ENCODE peak calls at places on chromosomes 7 and 10, in six cellular contexts. V is activated T-cell treated with anti-CD3 and anti-CD28 coated beads for 48 hours, C is NCI-H446, Y is astrocyte of the cerebellum, X is cerebellum, L is neuronal stem cell. U is an unnamed sample.

GRCh38 chr10:34341473-34341872 is 473.6 kb downstream of the PARD3 start:
- DNase-seq in Y (no peak), V (no peak), L (no peak), C (no peak), X (no peak), U (no peak)

GRCh38 chr10:103519798-103520197 is 26.3 kb downstream of the NEURL1 start:
- DNase-seq in L (no peak), Y (no peak), C (no peak), V (no peak), X (no peak), U (no peak)

GRCh38 chr10:58641095-58641531 is 128.4 kb downstream of the BICC1 start:
- DNase-seq in C (peak; percentile 13), L (no peak), X (no peak), V (no peak), Y (peak; percentile 96), U (peak; percentile 91)

GRCh38 chr10:114925675-114926204 is 12.3 kb upstream of the TRUB1 start:
- DNase-seq in X (no peak), V (peak; percentile 27), Y (peak; percentile 32), L (no peak), C (no peak), U (peak; percentile 70)

GRCh38 chr10:75137533-75138438 is 26.3 kb downstream of the SAMD8 start:
- DNase-seq in L (no peak), V (peak; percentile 15), C (no peak), Y (peak; percentile 27), X (no peak), U (no peak)

GRCh38 chr7:2955177-2955768 is 88.4 kb downstream of the CARD11 start:
- DNase-seq in Y (no peak), X (no peak), C (no peak), V (no peak), L (no peak), U (no peak)

GRCh38 chr10:30215631-30216030 is 133.4 kb downstream of the MTPAP start:
- DNase-seq in X (no peak), L (no peak), V (no peak), Y (no peak), C (no peak), U (no peak)

GRCh38 chr7:27191716-27192545 is 6.9 kb upstream of the HOXA11 start:
- DNase-seq in X (no peak), Y (no peak), L (no peak), V (no peak), C (no peak), U (peak; percentile 47)

GRCh38 chr7:147885906-147886305 is 704.7 kb upstream of the C7orf33 start:
- DNase-seq in X (no peak), Y (no peak), V (no peak), L (no peak), C (no peak), U (no peak)

GRCh38 chr7:139915301-139915863 is 86.3 kb downstream of the TBXAS1 start:
- DNase-seq in Y (no peak), V (no peak), X (no peak), L (no peak), C (no peak), U (no peak)

GRCh38 chr7:142838461-142839213 is 16.2 kb upstream of the EPHB6 start:
- DNase-seq in Y (no peak), C (no peak), V (no peak), L (no peak), X (no peak), U (no peak)

GRCh38 chr7:77887567-77887966 is 89.0 kb downstream of the PHTF2 start:
- DNase-seq in L (no peak), V (no peak), Y (peak; percentile 9), X (no peak), C (no peak), U (no peak)

GRCh38 chr10:71761541-71762113 is 11.7 kb downstream of the VSIR start:
- DNase-seq in X (no peak), Y (no peak), V (no peak), C (no peak), L (no peak), U (no peak)

GRCh38 chr7:101507791-101508252 is 121.3 kb downstream of the MYL10 start:
- DNase-seq in C (peak; percentile 49), V (peak; percentile 15), X (peak; percentile 28), Y (peak; percentile 13), L (peak; percentile 75), U (peak; percentile 29)

GRCh38 chr7:129952653-129953560 is at the start of gene UBE2H:
- DNase-seq in Y (peak; percentile 71), L (peak; percentile 95), V (peak; percentile 92), C (peak; percentile 92), X (peak; percentile 99), U (peak; percentile 90)

GRCh38 chr7:27409776-27410175 is 167.2 kb downstream of the EVX1 start:
- DNase-seq in Y (no peak), X (no peak), L (no peak), C (no peak), V (no peak), U (no peak)

GRCh38 chr7:30493231-30493630 is 11.4 kb downstream of the GGCT start:
- DNase-seq in V (no peak), L (no peak), X (no peak), C (no peak), Y (no peak), U (no peak)

GRCh38 chr10:77965294-77965693 is 38.7 kb upstream of the DLG5 start:
- DNase-seq in X (no peak), L (no peak), C (no peak), V (no peak), Y (no peak), U (peak; percentile 63)

GRCh38 chr7:158314394-158314793 is 273.2 kb downstream of the PTPRN2 start:
- DNase-seq in Y (no peak), L (no peak), X (no peak), C (no peak), V (no peak), U (peak; percentile 25)

GRCh38 chr7:128236924-128237586 is 4.0 kb upstream of the LEP start:
- DNase-seq in L (no peak), V (no peak), Y (peak; percentile 6), X (no peak), C (peak; percentile 41), U (no peak)

GRCh38 chr10:122348512-122348911 is 26.0 kb upstream of the PLEKHA1 start:
- DNase-seq in C (peak; percentile 7), V (no peak), L (peak; percentile 60), Y (no peak), X (no peak), U (no peak)

GRCh38 chr7:45076946-45077345 is 11.8 kb downstream of the NACAD start:
- DNase-seq in L (no peak), C (no peak), X (no peak), V (no peak), Y (no peak), U (no peak)

GRCh38 chr7:116236020-116236630 is 25.8 kb downstream of the TES start:
- DNase-seq in Y (no peak), V (peak; percentile 13), L (no peak), X (no peak), C (peak; percentile 48), U (peak; percentile 55)

GRCh38 chr7:30136339-30136738 is 1.6 kb downstream of the MTURN start:
- DNase-seq in Y (no peak), X (peak; percentile 40), V (no peak), C (no peak), L (no peak), U (no peak)

GRCh38 chr10:118981946-118982345 is 47.6 kb upstream of the NANOS1 start:
- DNase-seq in C (no peak), V (no peak), L (no peak), Y (no peak), X (no peak), U (peak; percentile 19)

GRCh38 chr7:121322460-121322859 is 6.3 kb upstream of the WNT16 start:
- DNase-seq in C (no peak), Y (no peak), L (no peak), V (no peak), X (no peak), U (no peak)

GRCh38 chr7:129144095-129144833 is at the start of gene TSPAN33:
- DNase-seq in V (peak; percentile 67), X (peak; percentile 96), C (peak; percentile 65), L (peak; percentile 86), Y (peak; percentile 15), U (peak; percentile 68)

GRCh38 chr10:43132796-43133195 is 5.4 kb upstream of the CSGALNACT2 start:
- DNase-seq in C (no peak), X (no peak), Y (no peak), V (no peak), L (no peak), U (no peak)

GRCh38 chr10:130233426-130233825 is 97.2 kb downstream of the GLRX3 start:
- DNase-seq in X (no peak), L (no peak), Y (no peak), C (no peak), V (no peak), U (peak; percentile 16)

U was measured in SJSA1.